ENCODE peak calls at places on chromosomes 6 and 20, in nine cellular contexts. U, K, W, E, P, O, H, X and B are unnamed samples. For H3K4me1, the result is how much of the 10 kb centered on the place peaks cover.

GRCh38 chr6:112249489-112249888 is 4.9 kb downstream of the LAMA4 start:
- DNase-seq in E (no peak), P (no peak), K (no peak), U (no peak), H (no peak), O (no peak), W (no peak), X (no peak), B (no peak)

GRCh38 chr6:111660531-111660930 is 54.9 kb upstream of the TRAF3IP2 start:
- DNase-seq in U (no peak), X (no peak), E (no peak), W (no peak), O (no peak), P (no peak), H (no peak), K (no peak), B (no peak)

GRCh38 chr6:169959129-169960002 is 207.9 kb downstream of the ERMARD start:
- DNase-seq in U (peak), K (no peak), E (no peak), O (peak), W (peak), H (peak), P (no peak), X (peak), B (peak)

GRCh38 chr6:136035378-136036070 is 184.0 kb downstream of the PDE7B start:
- DNase-seq in E (no peak), X (no peak), O (no peak), H (no peak), W (no peak), P (no peak), K (peak), U (no peak), B (no peak)

GRCh38 chr20:9100721-9101120 is 31.8 kb downstream of the PLCB4 start:
- DNase-seq in E (no peak), U (no peak), X (no peak), P (no peak), K (no peak), O (no peak), W (no peak), H (no peak), B (no peak)

GRCh38 chr6:1770435-1770843 is 160.7 kb downstream of the FOXC1 start:
- DNase-seq in W (no peak), P (no peak), O (no peak), E (peak), U (no peak), K (no peak), X (no peak), H (no peak), B (no peak)

GRCh38 chr20:45020236-45020886 is 54.0 kb downstream of the STK4 start:
- DNase-seq in E (no peak), W (no peak), U (no peak), H (no peak), O (no peak), P (no peak), K (no peak), X (no peak), B (no peak)

GRCh38 chr6:137414599-137414998 is 79.6 kb downstream of the OLIG3 start:
- DNase-seq in U (no peak), P (no peak), H (no peak), E (no peak), W (no peak), X (no peak), O (no peak), K (no peak), B (no peak)

GRCh38 chr20:25032478-25033183 is 25.3 kb downstream of the ACSS1 start:
- DNase-seq in X (peak), K (no peak), W (no peak), O (peak), P (no peak), U (peak), E (no peak), H (no peak), B (no peak)

GRCh38 chr6:3186974-3187382 is 29.6 kb upstream of the TUBB2A start:
- DNase-seq in K (no peak), E (no peak), O (no peak), X (no peak), P (no peak), W (no peak), U (no peak), H (no peak), B (no peak)

GRCh38 chr6:2505624-2506023 is 245.1 kb downstream of the MYLK4 start:
- DNase-seq in X (no peak), K (peak), W (no peak), P (peak), U (no peak), E (no peak), H (peak), O (no peak), B (no peak)

GRCh38 chr20:51420111-51420510 is 122.4 kb downstream of the NFATC2 start:
- DNase-seq in W (no peak), E (no peak), X (no peak), K (no peak), H (no peak), O (no peak), U (no peak), P (no peak), B (no peak)

GRCh38 chr6:35267897-35268296 is 8.4 kb downstream of the ZNF76 start:
- DNase-seq in U (no peak), W (no peak), O (no peak), K (no peak), E (no peak), H (no peak), P (no peak), X (no peak), B (no peak)

GRCh38 chr20:15859061-15859460 is 714.2 kb downstream of the KIF16B start:
- DNase-seq in E (no peak), P (no peak), K (no peak), W (no peak), O (no peak), X (no peak), H (no peak), U (no peak), B (no peak)

GRCh38 chr20:32473231-32474008 is 111.7 kb downstream of the NOL4L start:
- DNase-seq in E (no peak), X (no peak), H (no peak), U (peak), O (no peak), P (peak), W (no peak), K (no peak), B (no peak)

DNA sequence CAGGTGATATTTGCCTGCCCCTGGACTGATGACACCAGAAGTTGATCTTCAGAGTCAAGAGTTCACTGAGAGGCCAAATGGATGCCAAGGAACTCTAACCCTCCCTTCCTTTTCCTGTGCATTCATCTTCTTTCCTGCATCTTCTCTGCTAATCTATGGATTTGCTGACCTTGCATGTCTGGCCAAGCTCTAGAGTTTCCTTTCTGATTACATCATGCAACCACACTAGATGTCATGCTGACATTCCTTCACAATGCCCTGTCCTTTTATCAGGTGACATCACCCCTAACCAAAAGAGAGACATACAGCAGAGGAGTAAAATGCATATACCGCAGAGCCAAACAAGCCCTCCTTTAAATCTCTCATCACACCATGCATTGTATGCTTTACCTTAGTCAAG is 487.6 kb downstream of the TFAP2A start:
- DNase-seq in X (no peak), O (no peak), H (no peak), K (no peak), W (no peak), U (no peak), E (no peak), P (no peak), B (no peak)
- TF ChIP-seq EP300 in X (no peak), O (no peak), H (no peak), K (no peak), W (no peak), U (no peak), E (no peak), P (no peak), B (no peak)

GRCh38 chr6:160132776-160133338 is 11.2 kb downstream of the SLC22A1 start:
- DNase-seq in W (no peak), H (no peak), O (no peak), U (no peak), P (peak), X (peak), E (no peak), K (no peak), B (no peak)
- H3K27ac ChIP-seq in W (no peak), H (no peak), O (no peak), U (no peak), P (no peak), X (no peak), E (no peak), K (no peak), B (no peak)

GRCh38 chr6:138559153-138559552 is 59.9 kb upstream of the NHSL1 start:
- DNase-seq in O (no peak), W (no peak), H (no peak), P (no peak), K (no peak), X (no peak), E (no peak), U (no peak), B (no peak)
- H3K4me1 ChIP-seq in O (under half), W (under half), H (under half), P (under half), K (under half), X (under half), E (under half), U (under half), B (under half)

GRCh38 chr20:62617711-62618483 is 24.4 kb upstream of the SLCO4A1 start:
- DNase-seq in H (no peak), X (peak), E (no peak), P (no peak), K (no peak), U (no peak), W (no peak), O (peak), B (no peak)
- TF ChIP-seq EP300 in H (no peak), X (peak), E (no peak), P (no peak), K (no peak), U (no peak), W (no peak), O (peak), B (peak)

GRCh38 chr6:50939931-50940330 is 121.3 kb downstream of the TFAP2B start:
- DNase-seq in H (no peak), W (no peak), O (no peak), E (no peak), P (no peak), U (no peak), X (no peak), K (no peak), B (no peak)

DNA sequence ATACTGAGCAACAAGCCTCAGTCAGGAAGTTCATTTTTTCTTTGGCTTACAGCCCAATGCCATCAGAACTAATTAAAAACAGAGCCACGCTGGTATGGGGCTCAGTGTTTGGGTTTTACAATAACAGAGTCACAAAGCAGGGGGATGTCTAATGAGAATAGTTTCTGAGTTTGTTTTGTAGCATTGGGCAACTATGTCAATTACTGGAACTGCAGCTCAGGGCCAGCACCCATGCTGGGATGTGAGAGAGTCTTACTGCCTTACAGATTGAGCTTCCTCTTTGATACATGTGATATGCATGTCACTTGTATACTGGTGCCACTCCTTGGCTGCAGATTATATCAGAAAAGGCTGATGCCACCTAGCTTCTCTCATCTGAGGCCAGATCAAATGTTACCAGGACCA is 117.6 kb downstream of the TFAP2B start:
- DNase-seq in H (no peak), W (no peak), E (no peak), K (no peak), U (no peak), P (no peak), X (no peak), O (no peak), B (no peak)
- H3K27ac ChIP-seq in H (no peak), W (peak), E (no peak), K (no peak), U (no peak), P (no peak), X (no peak), O (no peak), B (no peak)

GRCh38 chr6:41455818-41456217 is 90.4 kb upstream of the FOXP4 start:
- DNase-seq in K (no peak), W (no peak), E (no peak), O (no peak), P (no peak), X (no peak), U (no peak), H (no peak), B (no peak)
- H3K4me1 ChIP-seq in K (under half), W (under half), E (under half), O (under half), P (under half), X (half or more), U (under half), H (under half), B (under half)

GRCh38 chr6:141464490-141464889 is 668.2 kb upstream of the GJE1 start:
- DNase-seq in H (no peak), U (no peak), E (no peak), P (no peak), O (no peak), K (peak), X (no peak), W (no peak), B (no peak)
- TF ChIP-seq EP300 in H (no peak), U (no peak), E (peak), P (no peak), O (no peak), K (no peak), X (no peak), W (no peak), B (no peak)